ENCODE peak calls at places on chromosomes 11 and 22, in seven cellular contexts. F, T, C, A, I, X and Q are unnamed samples.

GRCh38 chr11:71451596-71452353 is 1.2 kb upstream of the NADSYN1 start:
- DNase-seq in F (no peak), T (no peak), C (no peak), A (peak), I (no peak), X (peak), Q (no peak)

GRCh38 chr11:61532136-61533038 is 23.8 kb downstream of the LRRC10B start:
- DNase-seq in F (no peak), T (no peak), C (peak), A (peak), I (peak), X (no peak), Q (no peak)

GRCh38 chr11:115623021-115623451 is 118.8 kb upstream of the CADM1 start:
- DNase-seq in F (peak), T (peak), C (peak), A (no peak), I (peak), X (peak), Q (peak)

GRCh38 chr22:19766235-19766505 is 5.6 kb downstream of the TBX1 start:
- DNase-seq in F (no peak), T (no peak), C (no peak), A (peak), I (peak), X (no peak), Q (no peak)

GRCh38 chr11:78688460-78688859 is 113.8 kb upstream of the NARS2 start:
- DNase-seq in F (no peak), T (no peak), C (no peak), A (no peak), I (no peak), X (no peak), Q (no peak)

GRCh38 chr11:30143098-30143705 is 87.6 kb upstream of the FSHB start:
- DNase-seq in F (no peak), T (peak), C (peak), A (no peak), I (peak), X (peak), Q (no peak)

GRCh38 chr11:122102426-122102825 is 13.6 kb downstream of the BLID start:
- DNase-seq in F (no peak), T (no peak), C (no peak), A (no peak), I (no peak), X (no peak), Q (no peak)

GRCh38 chr11:65651589-65652510 is 10.9 kb downstream of the RELA start:
- DNase-seq in F (no peak), T (no peak), C (peak), A (peak), I (peak), X (peak), Q (peak)

GRCh38 chr11:47186076-47186936 is at the start of gene PACSIN3:
- DNase-seq in F (no peak), T (peak), C (peak), A (peak), I (peak), X (no peak), Q (no peak)

GRCh38 chr22:36510966-36511881 is 4.4 kb upstream of the FOXRED2 start:
- DNase-seq in F (no peak), T (peak), C (peak), A (peak), I (peak), X (peak), Q (no peak)

GRCh38 chr11:12440565-12440964 is 63.2 kb downstream of the PARVA start:
- DNase-seq in F (no peak), T (no peak), C (no peak), A (no peak), I (no peak), X (no peak), Q (no peak)

GRCh38 chr22:36334838-36335603 is 52.7 kb downstream of the MYH9 start:
- DNase-seq in F (no peak), T (no peak), C (peak), A (peak), I (peak), X (no peak), Q (no peak)

GRCh38 chr11:87589082-87589481 is 551.3 kb downstream of the TMEM135 start:
- DNase-seq in F (no peak), T (no peak), C (no peak), A (no peak), I (no peak), X (no peak), Q (no peak)

GRCh38 chr11:73317373-73317772 is 9.3 kb downstream of the ARHGEF17 start:
- DNase-seq in F (no peak), T (no peak), C (peak), A (no peak), I (no peak), X (no peak), Q (peak)

GRCh38 chr11:134501406-134502152 is 89.5 kb upstream of the B3GAT1 start:
- DNase-seq in F (no peak), T (no peak), C (no peak), A (no peak), I (no peak), X (no peak), Q (peak)

GRCh38 chr11:12587333-12587997 is 86.8 kb upstream of the TEAD1 start:
- DNase-seq in F (no peak), T (peak), C (peak), A (no peak), I (no peak), X (peak), Q (no peak)

GRCh38 chr11:833114-833791 is 501 bp downstream of the CD151 start:
- DNase-seq in F (no peak), T (no peak), C (peak), A (peak), I (peak), X (peak), Q (no peak)

GRCh38 chr11:65790902-65791650 is 4.2 kb downstream of the OVOL1 start:
- DNase-seq in F (no peak), T (no peak), C (no peak), A (no peak), I (no peak), X (no peak), Q (no peak)

GRCh38 chr11:91947215-91947614 is 277.4 kb upstream of the FAT3 start:
- DNase-seq in F (peak), T (peak), C (peak), A (no peak), I (no peak), X (peak), Q (no peak)

GRCh38 chr11:7004482-7004881 is 15.7 kb downstream of the ZNF214 start:
- DNase-seq in F (peak), T (peak), C (peak), A (no peak), I (no peak), X (peak), Q (no peak)

GRCh38 chr22:28442264-28442950 is 237.2 kb downstream of the TTC28 start:
- DNase-seq in F (no peak), T (peak), C (peak), A (peak), I (peak), X (no peak), Q (peak)